ENCODE peak calls at places on chromosomes 3 and 15, in five cellular contexts. One of them, this sample, is unnamed.

GRCh38 chr3:152270145-152270870 is 1.6 kb downstream of the MBNL1 start:
- DNase-seq in A549: no peak
- DNase-seq in H54: no peak
- DNase-seq in right lobe of liver: no peak
- DNase-seq in endothelial cell of umbilical vein: peak; percentile 51
- DNase-seq in this sample: no peak

GRCh38 chr3:30719536-30719935 is 113.1 kb downstream of the TGFBR2 start:
- DNase-seq in A549: no peak
- DNase-seq in H54: no peak
- DNase-seq in right lobe of liver: no peak
- DNase-seq in endothelial cell of umbilical vein: no peak
- DNase-seq in this sample: no peak

GRCh38 chr15:69751147-69751546 is 298.5 kb downstream of the RPLP1 start:
- DNase-seq in H54: no peak
- DNase-seq in endothelial cell of umbilical vein: no peak
- DNase-seq in right lobe of liver: no peak
- DNase-seq in A549: no peak
- DNase-seq in this sample: no peak

GRCh38 chr3:71087109-71088018 is 496.2 kb downstream of the FOXP1 start:
- DNase-seq in A549: no peak
- DNase-seq in endothelial cell of umbilical vein: peak; percentile 32
- DNase-seq in right lobe of liver: no peak
- DNase-seq in H54: no peak
- DNase-seq in this sample: no peak

GRCh38 chr3:181919375-181919774 is 207.7 kb downstream of the SOX2 start:
- DNase-seq in H54: peak; percentile 15
- DNase-seq in endothelial cell of umbilical vein: no peak
- DNase-seq in right lobe of liver: no peak
- DNase-seq in A549: peak; percentile 14
- DNase-seq in this sample: no peak

GRCh38 chr3:9978664-9979349 is 7.8 kb downstream of the EMC3 start:
- DNase-seq in endothelial cell of umbilical vein: no peak
- DNase-seq in right lobe of liver: no peak
- DNase-seq in H54: no peak
- DNase-seq in A549: no peak
- DNase-seq in this sample: no peak

GRCh38 chr3:149367021-149367840 is 10.2 kb downstream of the TM4SF1 start:
- DNase-seq in H54: no peak
- DNase-seq in A549: peak; percentile 82
- DNase-seq in right lobe of liver: no peak
- DNase-seq in endothelial cell of umbilical vein: peak; percentile 90
- DNase-seq in this sample: no peak

GRCh38 chr3:33956211-33956610 is 157.8 kb downstream of the PDCD6IP start:
- DNase-seq in H54: no peak
- DNase-seq in A549: no peak
- DNase-seq in endothelial cell of umbilical vein: no peak
- DNase-seq in right lobe of liver: no peak
- DNase-seq in this sample: no peak

GRCh38 chr3:100833483-100833882 is 124.2 kb downstream of the TFG start:
- DNase-seq in H54: no peak
- DNase-seq in A549: no peak
- DNase-seq in endothelial cell of umbilical vein: no peak
- DNase-seq in right lobe of liver: no peak
- DNase-seq in this sample: no peak

GRCh38 chr3:55243686-55244085 is 243.4 kb downstream of the WNT5A start:
- DNase-seq in endothelial cell of umbilical vein: no peak
- DNase-seq in right lobe of liver: no peak
- DNase-seq in H54: no peak
- DNase-seq in A549: no peak
- DNase-seq in this sample: no peak

GRCh38 chr3:55247666-55248065 is 239.4 kb downstream of the WNT5A start:
- DNase-seq in right lobe of liver: no peak
- DNase-seq in endothelial cell of umbilical vein: no peak
- DNase-seq in A549: no peak
- DNase-seq in H54: no peak
- DNase-seq in this sample: no peak

GRCh38 chr3:55246016-55246415 is 241.1 kb downstream of the WNT5A start:
- DNase-seq in endothelial cell of umbilical vein: no peak
- DNase-seq in H54: no peak
- DNase-seq in A549: no peak
- DNase-seq in right lobe of liver: no peak
- DNase-seq in this sample: no peak

GRCh38 chr3:55244247-55244646 is 242.9 kb downstream of the WNT5A start:
- DNase-seq in right lobe of liver: no peak
- DNase-seq in endothelial cell of umbilical vein: no peak
- DNase-seq in A549: no peak
- DNase-seq in H54: no peak
- DNase-seq in this sample: no peak

DNA sequence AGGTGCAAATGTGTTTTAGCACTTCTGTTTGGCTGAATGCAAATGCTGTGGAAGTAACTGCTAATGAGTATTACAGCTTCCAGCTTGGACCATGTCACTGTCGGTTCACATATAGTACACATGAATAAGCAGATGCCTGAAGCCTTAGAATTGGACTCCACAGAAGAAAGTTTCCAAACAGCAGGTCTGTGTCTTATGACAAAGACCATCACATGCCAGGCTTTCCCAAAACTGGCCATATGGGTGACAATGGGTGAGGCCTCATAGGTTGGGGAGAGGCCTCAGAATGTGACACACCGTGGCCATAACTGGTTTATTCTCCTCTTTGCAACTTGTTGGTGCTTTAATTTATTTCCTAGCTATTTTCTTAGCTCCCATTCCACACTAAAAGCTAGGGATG is 241.7 kb downstream of the WNT5A start:
- DNase-seq in right lobe of liver: no peak
- DNase-seq in H54: no peak
- DNase-seq in A549: no peak
- DNase-seq in endothelial cell of umbilical vein: no peak
- DNase-seq in this sample: no peak
- TF ChIP-seq POLR2A in right lobe of liver: no peak
- TF ChIP-seq POLR2A in H54: no peak
- TF ChIP-seq POLR2A in A549: no peak
- TF ChIP-seq POLR2A in endothelial cell of umbilical vein: no peak
- TF ChIP-seq POLR2A in this sample: no peak

GRCh38 chr3:5017953-5018531 is 38.8 kb downstream of the BHLHE40 start:
- DNase-seq in H54: no peak
- DNase-seq in endothelial cell of umbilical vein: no peak
- DNase-seq in A549: peak; percentile 60
- DNase-seq in right lobe of liver: no peak
- DNase-seq in this sample: no peak
- TF ChIP-seq POLR2A in H54: no peak
- TF ChIP-seq POLR2A in endothelial cell of umbilical vein: no peak
- TF ChIP-seq POLR2A in A549: no peak
- TF ChIP-seq POLR2A in right lobe of liver: no peak
- TF ChIP-seq POLR2A in this sample: no peak

GRCh38 chr3:167109746-167110145 is 270.4 kb downstream of the ZBBX start:
- DNase-seq in endothelial cell of umbilical vein: no peak
- DNase-seq in A549: no peak
- DNase-seq in H54: no peak
- DNase-seq in right lobe of liver: no peak
- DNase-seq in this sample: no peak

GRCh38 chr3:167102071-167102470 is 278.0 kb downstream of the ZBBX start:
- DNase-seq in A549: no peak
- DNase-seq in right lobe of liver: no peak
- DNase-seq in H54: no peak
- DNase-seq in endothelial cell of umbilical vein: no peak
- DNase-seq in this sample: no peak

GRCh38 chr3:167100651-167101050 is 279.4 kb downstream of the ZBBX start:
- DNase-seq in right lobe of liver: no peak
- DNase-seq in H54: no peak
- DNase-seq in endothelial cell of umbilical vein: no peak
- DNase-seq in A549: no peak
- DNase-seq in this sample: no peak

GRCh38 chr3:167110906-167111305 is 269.2 kb downstream of the ZBBX start:
- DNase-seq in right lobe of liver: no peak
- DNase-seq in endothelial cell of umbilical vein: no peak
- DNase-seq in A549: no peak
- DNase-seq in H54: peak; percentile 23
- DNase-seq in this sample: no peak

DNA sequence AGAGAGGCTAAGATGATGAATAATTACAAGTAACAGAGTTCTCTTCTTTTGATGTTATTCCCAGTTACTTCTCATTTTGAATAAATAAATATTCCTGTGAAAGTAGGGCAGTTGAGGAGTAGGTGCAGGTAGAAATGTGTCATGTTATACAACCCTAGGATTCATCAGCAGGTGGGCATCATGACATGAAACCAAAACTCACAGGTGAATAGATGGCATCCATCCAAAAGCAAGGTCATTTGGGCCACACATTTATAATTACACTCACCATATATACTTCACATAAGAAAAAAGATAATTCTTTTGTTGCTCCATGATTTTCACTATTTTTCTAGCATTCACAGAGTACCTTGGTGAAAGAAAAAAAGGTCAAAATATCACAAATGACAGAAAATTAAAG is 273.6 kb downstream of the ZBBX start:
- DNase-seq in right lobe of liver: no peak
- DNase-seq in endothelial cell of umbilical vein: no peak
- DNase-seq in H54: no peak
- DNase-seq in A549: no peak
- DNase-seq in this sample: no peak
- TF ChIP-seq POLR2A in right lobe of liver: no peak
- TF ChIP-seq POLR2A in endothelial cell of umbilical vein: no peak
- TF ChIP-seq POLR2A in H54: no peak
- TF ChIP-seq POLR2A in A549: no peak
- TF ChIP-seq POLR2A in this sample: no peak

GRCh38 chr3:15681668-15682067 is 80.1 kb downstream of the BTD start:
- DNase-seq in H54: no peak
- DNase-seq in right lobe of liver: no peak
- DNase-seq in endothelial cell of umbilical vein: no peak
- DNase-seq in A549: no peak
- DNase-seq in this sample: no peak

GRCh38 chr3:15685927-15686326 is 84.4 kb downstream of the BTD start:
- DNase-seq in H54: no peak
- DNase-seq in endothelial cell of umbilical vein: peak; percentile 57
- DNase-seq in right lobe of liver: no peak
- DNase-seq in A549: no peak
- DNase-seq in this sample: no peak

GRCh38 chr3:15679306-15679705 is 77.8 kb downstream of the BTD start:
- DNase-seq in endothelial cell of umbilical vein: no peak
- DNase-seq in right lobe of liver: no peak
- DNase-seq in A549: no peak
- DNase-seq in H54: no peak
- DNase-seq in this sample: no peak

GRCh38 chr3:15683253-15683652 is 81.7 kb downstream of the BTD start:
- DNase-seq in endothelial cell of umbilical vein: no peak
- DNase-seq in A549: no peak
- DNase-seq in right lobe of liver: no peak
- DNase-seq in H54: no peak
- DNase-seq in this sample: no peak

DNA sequence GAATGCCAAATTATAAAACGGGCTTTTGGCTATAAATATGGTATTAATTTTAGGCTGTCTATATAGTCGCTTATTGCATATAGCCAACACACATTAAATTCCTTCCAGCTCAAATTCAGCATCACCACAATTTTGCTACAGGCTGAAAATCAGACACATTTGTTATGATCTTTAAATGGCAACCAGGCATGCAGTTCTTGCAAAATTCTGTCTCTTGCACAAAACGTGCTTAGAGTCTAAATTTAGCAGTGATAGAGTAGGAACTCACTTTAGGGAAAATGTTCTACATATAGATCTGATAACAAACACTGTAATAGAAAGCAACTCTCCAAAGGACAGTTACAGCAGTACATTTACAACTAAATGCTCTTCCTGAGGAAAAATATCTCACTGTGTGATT is 81.2 kb downstream of the BTD start:
- DNase-seq in H54: no peak
- DNase-seq in endothelial cell of umbilical vein: peak; percentile 35
- DNase-seq in right lobe of liver: no peak
- DNase-seq in A549: no peak
- DNase-seq in this sample: no peak
- TF ChIP-seq POLR2A in H54: no peak
- TF ChIP-seq POLR2A in endothelial cell of umbilical vein: no peak
- TF ChIP-seq POLR2A in right lobe of liver: no peak
- TF ChIP-seq POLR2A in A549: no peak
- TF ChIP-seq POLR2A in this sample: no peak

GRCh38 chr3:193592841-193593665 is at the start of gene OPA1:
- DNase-seq in endothelial cell of umbilical vein: peak; percentile 98
- DNase-seq in A549: peak; percentile 91
- DNase-seq in H54: peak; percentile 92
- DNase-seq in right lobe of liver: peak; percentile 98
- DNase-seq in this sample: peak; percentile 86
- TF ChIP-seq POLR2A in endothelial cell of umbilical vein: peak; percentile 75
- TF ChIP-seq POLR2A in A549: peak; percentile 43
- TF ChIP-seq POLR2A in H54: peak; percentile 61
- TF ChIP-seq POLR2A in right lobe of liver: peak; percentile 82
- TF ChIP-seq POLR2A in this sample: peak; percentile 88

DNA sequence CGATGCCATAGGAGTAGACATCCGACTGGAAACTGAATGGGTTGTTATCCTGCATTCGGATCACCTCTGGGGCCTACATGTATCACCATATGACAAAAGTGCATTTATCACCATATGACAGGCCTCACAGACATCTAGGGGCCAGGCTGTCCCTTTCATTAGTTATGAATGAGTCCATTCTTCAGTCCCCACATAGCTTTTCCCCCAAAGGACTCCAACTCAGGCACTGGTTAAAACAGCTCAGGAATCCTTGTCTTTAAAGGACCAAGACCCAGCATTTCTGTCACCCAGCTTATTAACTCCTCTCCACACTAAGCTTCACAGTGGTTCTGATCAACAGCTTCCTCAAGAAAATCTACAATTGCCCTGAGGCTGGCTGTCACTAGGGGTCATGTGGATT is 28.3 kb downstream of the MKRN2 start:
- DNase-seq in H54: no peak
- DNase-seq in right lobe of liver: no peak
- DNase-seq in endothelial cell of umbilical vein: no peak
- DNase-seq in A549: no peak
- DNase-seq in this sample: no peak
- TF ChIP-seq POLR2A in H54: no peak
- TF ChIP-seq POLR2A in right lobe of liver: no peak
- TF ChIP-seq POLR2A in endothelial cell of umbilical vein: no peak
- TF ChIP-seq POLR2A in A549: no peak
- TF ChIP-seq POLR2A in this sample: no peak

GRCh38 chr3:44899683-44900367 is 25.4 kb downstream of the TGM4 start:
- DNase-seq in H54: no peak
- DNase-seq in A549: no peak
- DNase-seq in right lobe of liver: no peak
- DNase-seq in endothelial cell of umbilical vein: no peak
- DNase-seq in this sample: no peak
- TF ChIP-seq POLR2A in H54: no peak
- TF ChIP-seq POLR2A in A549: no peak
- TF ChIP-seq POLR2A in right lobe of liver: no peak
- TF ChIP-seq POLR2A in endothelial cell of umbilical vein: no peak
- TF ChIP-seq POLR2A in this sample: no peak

GRCh38 chr15:76335851-76336253 is 721 bp upstream of the ISL2 start:
- DNase-seq in right lobe of liver: no peak
- DNase-seq in H54: peak; percentile 23
- DNase-seq in endothelial cell of umbilical vein: no peak
- DNase-seq in A549: peak; percentile 81
- DNase-seq in this sample: no peak

GRCh38 chr15:76335129-76335850 is 1.3 kb upstream of the ISL2 start:
- DNase-seq in right lobe of liver: no peak
- DNase-seq in A549: no peak
- DNase-seq in endothelial cell of umbilical vein: no peak
- DNase-seq in H54: no peak
- DNase-seq in this sample: no peak

GRCh38 chr15:76337739-76338554 is 1.4 kb downstream of the ISL2 start:
- DNase-seq in endothelial cell of umbilical vein: no peak
- DNase-seq in H54: no peak
- DNase-seq in A549: no peak
- DNase-seq in right lobe of liver: peak; percentile 58
- DNase-seq in this sample: no peak

GRCh38 chr15:76337047-76337738 is 620 bp downstream of the ISL2 start:
- DNase-seq in H54: peak; percentile 58
- DNase-seq in right lobe of liver: no peak
- DNase-seq in A549: no peak
- DNase-seq in endothelial cell of umbilical vein: peak; percentile 39
- DNase-seq in this sample: no peak

GRCh38 chr15:76336254-76337046 is at the start of gene ISL2:
- DNase-seq in right lobe of liver: peak; percentile 80
- DNase-seq in H54: peak; percentile 94
- DNase-seq in A549: peak; percentile 100
- DNase-seq in endothelial cell of umbilical vein: peak; percentile 60
- DNase-seq in this sample: peak; percentile 89
- TF ChIP-seq POLR2A in right lobe of liver: no peak
- TF ChIP-seq POLR2A in H54: peak; percentile 90
- TF ChIP-seq POLR2A in A549: peak; percentile 95
- TF ChIP-seq POLR2A in endothelial cell of umbilical vein: peak; percentile 32
- TF ChIP-seq POLR2A in this sample: peak; percentile 78

This sample was measured in GM12892.